ENCODE peak calls at places on chromosomes 16 and 17, in ten cellular contexts. O, H, Z, R, Y, L, M, U, D and W are unnamed samples.

GRCh38 chr16:84828322-84828721 is 8.5 kb downstream of the CRISPLD2 start:
- DNase-seq in L (peak), U (no peak), Z (no peak), R (no peak), H (no peak), O (no peak), M (no peak), Y (no peak), D (no peak), W (no peak)

GRCh38 chr17:81189670-81190530 is 23.9 kb upstream of the AATK start:
- DNase-seq in Z (no peak), L (no peak), D (no peak), R (no peak), U (no peak), H (no peak), Y (no peak), M (no peak), O (no peak), W (no peak)

GRCh38 chr16:912322-912683 is 58.5 kb downstream of the LMF1 start:
- DNase-seq in M (no peak), O (no peak), L (no peak), Z (no peak), U (no peak), H (no peak), Y (no peak), R (no peak), D (no peak), W (no peak)

GRCh38 chr16:79079656-79080420 is 520.7 kb downstream of the MAF start:
- DNase-seq in M (no peak), O (no peak), Z (no peak), U (no peak), Y (no peak), D (no peak), L (no peak), H (no peak), R (no peak), W (no peak)

GRCh38 chr17:43556292-43556691 is 10.2 kb upstream of the ETV4 start:
- DNase-seq in D (peak), H (no peak), Y (peak), M (peak), Z (no peak), U (no peak), O (peak), R (no peak), L (peak), W (no peak)

GRCh38 chr17:48352630-48353029 is 77.4 kb downstream of the SKAP1 start:
- DNase-seq in Z (no peak), U (no peak), H (no peak), O (peak), Y (no peak), D (peak), L (no peak), R (no peak), M (peak), W (no peak)

GRCh38 chr17:83144421-83145357 is 65.3 kb downstream of the METRNL start:
- DNase-seq in L (peak), M (peak), R (no peak), U (no peak), O (no peak), Z (no peak), H (no peak), D (no peak), Y (no peak), W (peak)

GRCh38 chr17:69448431-69449102 is 34.1 kb downstream of the MAP2K6 start:
- DNase-seq in R (no peak), H (no peak), U (no peak), Z (no peak), M (no peak), O (peak), D (no peak), Y (peak), L (no peak), W (no peak)

GRCh38 chr17:59756236-59756818 is 48.9 kb downstream of the VMP1 start:
- DNase-seq in H (no peak), O (peak), M (peak), L (peak), R (no peak), Y (no peak), D (peak), Z (no peak), U (peak), W (no peak)

GRCh38 chr17:82394296-82394695 is 22.7 kb downstream of the UTS2R start:
- DNase-seq in O (no peak), M (no peak), L (no peak), R (no peak), Z (no peak), U (no peak), H (no peak), Y (no peak), D (no peak), W (no peak)

GRCh38 chr16:85659805-85660511 is 28.8 kb downstream of the GINS2 start:
- DNase-seq in D (peak), U (peak), M (peak), L (peak), Y (peak), R (peak), Z (peak), O (peak), H (peak), W (no peak)

GRCh38 chr16:67833418-67834241 is 8.5 kb upstream of the THAP11 start:
- DNase-seq in O (peak), D (peak), Z (peak), U (peak), R (peak), Y (peak), M (peak), L (peak), H (peak), W (peak)

GRCh38 chr16:4320030-4320429 is 4.2 kb downstream of the GLIS2 start:
- DNase-seq in M (no peak), L (no peak), D (peak), U (no peak), H (no peak), Y (no peak), O (no peak), R (no peak), Z (no peak), W (no peak)

GRCh38 chr16:88453621-88454314 is 688 bp downstream of the ZFPM1 start:
- DNase-seq in D (no peak), H (peak), O (peak), M (no peak), R (peak), Z (no peak), L (no peak), Y (no peak), U (no peak), W (no peak)

GRCh38 chr16:1918890-1919679 is 870 bp upstream of the HS3ST6 start:
- DNase-seq in L (no peak), Y (no peak), Z (no peak), O (no peak), D (no peak), M (no peak), H (no peak), R (no peak), U (no peak), W (no peak)

GRCh38 chr16:49505556-49505955 is 132.0 kb downstream of the C16orf78 start:
- DNase-seq in Y (no peak), U (no peak), L (no peak), D (no peak), Z (no peak), R (no peak), O (no peak), H (no peak), M (no peak), W (no peak)

GRCh38 chr17:38728290-38728831 is 1.8 kb upstream of the CISD3 start:
- DNase-seq in D (no peak), Y (no peak), U (no peak), L (no peak), R (peak), H (peak), Z (no peak), M (no peak), O (no peak), W (no peak)

GRCh38 chr17:57671546-57672204 is 73.4 kb downstream of the CCDC182 start:
- DNase-seq in L (peak), R (peak), O (peak), Z (peak), D (peak), H (peak), M (peak), U (peak), Y (peak), W (peak)
- H3K4me3 ChIP-seq in L (no peak), R (no peak), O (no peak), Z (no peak), D (no peak), H (no peak), M (peak), U (no peak), Y (no peak), W (no peak)

DNA sequence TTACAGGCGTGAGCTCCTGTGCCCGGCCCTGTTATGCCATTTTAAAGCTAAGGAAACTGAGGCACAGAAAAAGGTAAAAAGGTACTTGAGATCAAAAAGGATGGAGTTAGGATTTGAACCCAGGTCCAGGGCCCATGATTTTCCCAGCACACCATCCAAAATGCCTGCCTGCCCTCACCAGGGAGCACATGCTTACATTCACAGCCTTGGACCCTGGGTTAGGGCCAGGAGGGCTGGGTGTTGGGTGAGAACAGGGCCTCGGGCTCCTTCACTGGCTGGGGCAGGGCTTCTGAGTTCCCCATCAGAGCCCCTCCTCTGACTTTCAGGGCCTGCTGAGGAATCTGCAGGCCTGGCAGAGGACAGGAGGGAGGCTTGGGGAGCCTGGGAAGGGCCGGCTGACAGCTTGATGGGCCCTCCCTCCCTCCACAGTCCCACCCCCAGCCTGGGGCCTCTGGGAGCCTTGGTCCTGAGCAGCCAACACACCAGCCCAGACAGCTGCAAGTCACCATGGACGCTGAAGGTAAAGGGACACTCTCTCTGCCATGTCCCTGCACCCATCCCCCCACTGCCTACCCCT is at the start of gene QPRT:
- DNase-seq in O (peak), M (peak), H (peak), L (peak), D (peak), U (peak), Z (no peak), Y (peak), R (no peak), W (no peak)
- H3K4me3 ChIP-seq in O (peak), M (peak), H (peak), L (peak), D (peak), U (peak), Z (peak), Y (peak), R (no peak), W (peak)

GRCh38 chr16:10579965-10580918 is at the start of gene EMP2:
- DNase-seq in H (peak), Z (peak), U (peak), O (peak), L (peak), R (no peak), D (peak), M (peak), Y (peak), W (peak)
- H3K4me3 ChIP-seq in H (peak), Z (peak), U (peak), O (peak), L (peak), R (no peak), D (peak), M (peak), Y (peak), W (peak)

DNA sequence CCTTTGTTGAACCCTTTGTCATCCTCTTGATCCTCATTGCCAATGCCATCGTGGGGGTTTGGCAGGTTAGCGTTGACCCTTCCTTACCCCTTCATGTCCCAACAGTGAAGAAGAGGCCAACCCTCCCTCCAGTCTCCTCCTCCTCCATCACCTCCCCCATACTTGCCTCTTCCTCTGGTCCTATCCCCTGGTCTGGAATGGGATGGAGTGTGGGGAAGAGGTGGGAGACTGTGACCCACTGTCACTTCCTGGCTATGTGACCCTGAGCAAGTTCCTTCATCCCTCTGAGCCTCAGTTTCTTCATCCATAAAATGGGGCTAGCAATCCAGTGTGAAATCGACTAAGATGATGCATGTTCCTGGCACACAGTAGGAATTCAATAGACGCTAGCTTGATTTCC is 2.7 kb downstream of the ATP2A1 start:
- DNase-seq in M (no peak), Z (no peak), D (no peak), R (no peak), U (no peak), Y (no peak), H (no peak), O (no peak), L (no peak), W (no peak)
- H3K4me3 ChIP-seq in M (no peak), Z (no peak), D (no peak), R (no peak), U (no peak), Y (no peak), H (no peak), O (no peak), L (no peak), W (no peak)

DNA sequence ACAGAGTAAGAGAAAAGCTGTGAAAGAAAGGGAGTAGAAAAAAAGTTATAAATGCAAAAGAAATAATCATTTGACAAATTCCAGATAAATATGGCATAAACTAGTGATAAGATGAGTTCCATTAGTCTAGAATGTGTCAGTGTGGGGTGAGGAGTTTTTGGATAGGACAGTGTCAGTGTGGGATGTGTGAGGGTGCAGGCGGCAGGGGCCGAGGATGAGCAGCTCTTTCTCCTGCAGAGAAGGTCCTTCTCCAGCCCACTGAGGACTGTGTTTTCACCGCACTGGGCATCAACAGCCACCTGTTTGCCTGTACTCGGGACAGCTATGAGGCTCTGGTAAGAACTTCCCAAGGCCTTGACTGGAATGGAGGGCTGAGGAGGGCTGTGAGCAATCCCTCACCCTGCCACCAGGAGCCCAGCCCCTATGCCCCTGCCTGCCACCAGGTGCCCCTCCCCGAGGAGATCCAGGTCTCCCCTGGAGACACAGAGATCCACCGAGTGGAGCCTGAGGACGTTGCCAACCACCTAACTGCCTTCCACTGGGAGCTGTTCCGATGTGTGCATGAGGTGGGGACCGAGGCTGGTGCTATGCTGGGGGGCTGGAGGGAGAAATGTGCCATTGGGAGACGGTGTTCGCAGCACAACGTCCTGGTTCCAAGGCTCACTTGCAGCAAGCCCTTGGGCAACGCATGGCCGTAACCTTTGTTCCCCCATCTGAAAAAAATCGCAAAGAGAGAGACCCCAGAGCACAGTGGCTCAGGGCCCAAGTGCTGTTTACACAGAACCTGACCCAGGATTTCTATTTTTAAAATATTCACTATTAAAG is 13.1 kb downstream of the RAPGEFL1 start:
- DNase-seq in M (no peak), D (no peak), U (no peak), R (peak), H (peak), O (peak), Z (no peak), Y (no peak), L (no peak), W (no peak)
- H3K4me3 ChIP-seq in M (peak), D (no peak), U (no peak), R (no peak), H (no peak), O (no peak), Z (no peak), Y (no peak), L (no peak), W (peak)

DNA sequence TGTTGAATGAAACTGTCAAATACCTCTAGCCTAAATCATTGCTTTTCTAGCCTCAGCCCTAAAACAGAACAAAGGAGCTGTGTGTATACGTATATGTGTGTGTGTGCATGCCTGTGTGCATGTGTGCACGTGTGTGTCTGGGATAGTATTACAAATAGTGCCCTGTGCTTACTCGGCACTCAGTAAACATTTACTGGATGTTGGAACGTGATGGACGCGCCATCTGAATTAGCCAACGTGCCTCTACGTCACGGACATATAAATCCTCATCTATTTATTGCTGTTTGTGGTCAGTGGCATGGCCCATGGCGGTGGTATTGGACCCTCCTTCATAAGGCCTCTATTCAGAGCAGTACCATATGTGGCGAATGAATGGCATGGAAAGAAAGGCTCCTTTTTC is 37.5 kb downstream of the WWP2 start:
- DNase-seq in D (no peak), M (no peak), R (no peak), Z (no peak), U (no peak), L (no peak), H (no peak), Y (no peak), O (no peak), W (no peak)
- H3K4me3 ChIP-seq in D (no peak), M (no peak), R (no peak), Z (no peak), U (no peak), L (no peak), H (no peak), Y (no peak), O (no peak), W (no peak)

GRCh38 chr16:14013571-14014283 is 57.4 kb upstream of the MRTFB start:
- DNase-seq in O (peak), R (no peak), M (peak), Z (no peak), L (peak), D (peak), H (no peak), Y (peak), U (peak), W (peak)

GRCh38 chr16:14014284-14014625 is 56.9 kb upstream of the MRTFB start:
- DNase-seq in Y (no peak), O (no peak), U (no peak), Z (no peak), H (no peak), D (no peak), L (no peak), M (no peak), R (no peak), W (no peak)

GRCh38 chr16:14015017-14015416 is 56.1 kb upstream of the MRTFB start:
- DNase-seq in R (no peak), O (peak), Z (no peak), L (peak), D (no peak), M (peak), Y (no peak), U (no peak), H (no peak), W (no peak)

GRCh38 chr16:14011846-14012245 is 59.3 kb upstream of the MRTFB start:
- DNase-seq in O (no peak), R (no peak), D (no peak), U (no peak), M (peak), Z (no peak), Y (peak), H (no peak), L (no peak), W (peak)

DNA sequence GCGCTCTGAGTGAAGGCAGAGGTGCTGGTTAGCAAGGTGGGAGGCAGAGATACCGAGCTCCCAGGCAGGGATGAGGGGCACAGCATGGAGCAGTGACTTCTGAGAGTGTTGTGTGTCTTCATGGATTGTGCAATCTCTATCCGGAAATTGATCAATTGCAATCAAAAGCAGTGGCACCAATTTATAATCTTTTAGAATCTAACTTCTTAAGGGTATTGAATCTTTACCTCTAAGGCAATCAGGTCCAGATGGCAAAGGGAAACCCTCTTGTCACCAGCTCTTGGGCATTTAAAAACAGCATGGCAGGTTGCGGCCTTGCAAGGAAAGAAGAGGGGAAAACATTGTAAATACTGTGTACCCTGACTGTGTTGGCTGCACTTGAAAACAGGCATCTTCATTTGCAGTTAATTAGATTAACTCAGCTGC is 58.0 kb upstream of the MRTFB start:
- DNase-seq in R (no peak), H (no peak), M (no peak), O (no peak), L (no peak), D (no peak), Z (no peak), U (no peak), Y (no peak), W (no peak)
- H3K4me3 ChIP-seq in R (no peak), H (no peak), M (no peak), O (no peak), L (no peak), D (no peak), Z (no peak), U (no peak), Y (no peak), W (peak)

DNA sequence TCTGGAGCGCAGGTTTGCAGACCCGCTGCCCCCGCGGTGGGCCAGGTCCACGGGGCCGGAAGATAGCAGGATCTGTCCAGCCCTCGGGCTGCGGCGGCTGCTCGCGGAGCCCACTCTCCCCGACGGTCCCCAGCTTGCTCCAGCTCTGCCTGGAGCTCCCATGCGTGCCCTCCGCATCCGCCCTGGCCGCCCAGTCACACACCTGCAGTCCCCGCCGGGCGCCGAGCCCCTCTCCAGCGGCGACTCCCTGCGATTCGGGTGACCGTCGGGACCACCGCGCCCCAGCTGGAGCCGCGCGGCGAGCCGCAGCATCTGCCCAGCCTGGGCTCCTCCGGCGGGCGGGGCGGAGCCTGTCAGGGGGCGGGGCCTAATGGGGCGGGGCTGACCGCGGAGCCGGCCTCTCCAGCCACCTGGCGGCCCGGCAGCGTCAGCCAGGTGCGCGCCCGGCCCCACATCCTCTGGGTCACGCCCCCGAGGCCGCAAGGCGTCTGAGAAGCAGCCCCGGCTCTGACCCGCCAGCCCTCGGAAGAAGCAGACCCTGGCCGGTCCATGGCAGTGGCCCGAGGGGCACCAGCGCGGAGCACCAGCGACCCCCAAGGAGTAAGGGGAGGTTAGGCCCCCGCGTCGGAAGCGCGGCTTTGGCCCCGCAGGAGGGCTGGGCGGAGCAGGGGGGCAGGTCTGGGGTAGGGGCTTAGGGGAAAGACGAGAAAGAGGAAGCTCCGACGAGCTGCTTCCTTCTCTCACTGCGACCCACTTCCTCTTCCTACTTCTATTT is at the start of gene PIK3R5:
- DNase-seq in D (no peak), Z (no peak), O (no peak), M (no peak), H (peak), U (no peak), L (no peak), Y (no peak), R (peak), W (no peak)
- H3K4me3 ChIP-seq in D (no peak), Z (peak), O (no peak), M (no peak), H (peak), U (no peak), L (no peak), Y (peak), R (peak), W (peak)

GRCh38 chr17:41490022-41490421 is 312 bp upstream of the KRT36 start:
- DNase-seq in Y (no peak), H (no peak), R (no peak), U (no peak), D (no peak), L (no peak), M (no peak), O (no peak), Z (no peak), W (no peak)
- H3K4me3 ChIP-seq in Y (no peak), H (no peak), R (no peak), U (no peak), D (no peak), L (no peak), M (no peak), O (no peak), Z (no peak), W (no peak)